ENCODE peak calls at places on chromosome 3, in nine cellular contexts. One of them, this sample, is unnamed.

GRCh38 chr3:121885386-121885785 is 8.8 kb upstream of the SLC15A2 start:
- DNase-seq in ovary: no peak
- DNase-seq in heart right ventricle: no peak
- DNase-seq in AG04450: no peak
- DNase-seq in H9: no peak
- DNase-seq in right atrium auricular region: no peak
- DNase-seq in A549: no peak
- DNase-seq in MCF 10A: no peak
- DNase-seq in kidney epithelial cell: no peak
- DNase-seq in this sample: no peak

GRCh38 chr3:170007031-170007663 is 30.6 kb upstream of the GPR160 start:
- DNase-seq in A549: no peak
- DNase-seq in ovary: no peak
- DNase-seq in right atrium auricular region: no peak
- DNase-seq in H9: no peak
- DNase-seq in heart right ventricle: no peak
- DNase-seq in MCF 10A: peak
- DNase-seq in AG04450: peak
- DNase-seq in kidney epithelial cell: no peak
- DNase-seq in this sample: no peak

GRCh38 chr3:139534992-139535879 is 4.3 kb downstream of the RBP1 start:
- DNase-seq in right atrium auricular region: peak
- DNase-seq in kidney epithelial cell: no peak
- DNase-seq in ovary: peak
- DNase-seq in A549: no peak
- DNase-seq in AG04450: peak
- DNase-seq in H9: peak
- DNase-seq in heart right ventricle: peak
- DNase-seq in MCF 10A: peak
- DNase-seq in this sample: no peak

GRCh38 chr3:64220161-64220560 is 5.1 kb downstream of the PRICKLE2 start:
- DNase-seq in kidney epithelial cell: no peak
- DNase-seq in ovary: no peak
- DNase-seq in MCF 10A: peak
- DNase-seq in H9: no peak
- DNase-seq in AG04450: no peak
- DNase-seq in right atrium auricular region: no peak
- DNase-seq in A549: peak
- DNase-seq in heart right ventricle: no peak
- DNase-seq in this sample: no peak

GRCh38 chr3:43753743-43754142 is 63.0 kb downstream of the ABHD5 start:
- DNase-seq in MCF 10A: no peak
- DNase-seq in AG04450: peak
- DNase-seq in right atrium auricular region: no peak
- DNase-seq in ovary: no peak
- DNase-seq in heart right ventricle: no peak
- DNase-seq in kidney epithelial cell: no peak
- DNase-seq in H9: no peak
- DNase-seq in A549: no peak
- DNase-seq in this sample: no peak

GRCh38 chr3:30984855-30985793 is 90.7 kb upstream of the GADL1 start:
- DNase-seq in A549: peak
- DNase-seq in kidney epithelial cell: no peak
- DNase-seq in AG04450: no peak
- DNase-seq in heart right ventricle: no peak
- DNase-seq in right atrium auricular region: no peak
- DNase-seq in H9: no peak
- DNase-seq in MCF 10A: peak
- DNase-seq in ovary: no peak
- DNase-seq in this sample: no peak

GRCh38 chr3:61562042-61562809 is 855 bp downstream of the PTPRG start:
- DNase-seq in H9: no peak
- DNase-seq in right atrium auricular region: no peak
- DNase-seq in ovary: peak
- DNase-seq in A549: peak
- DNase-seq in AG04450: no peak
- DNase-seq in MCF 10A: no peak
- DNase-seq in kidney epithelial cell: no peak
- DNase-seq in heart right ventricle: peak
- DNase-seq in this sample: peak

GRCh38 chr3:86988235-86988634 is 2.7 kb downstream of the VGLL3 start:
- DNase-seq in kidney epithelial cell: no peak
- DNase-seq in H9: no peak
- DNase-seq in AG04450: no peak
- DNase-seq in MCF 10A: peak
- DNase-seq in heart right ventricle: no peak
- DNase-seq in right atrium auricular region: no peak
- DNase-seq in ovary: no peak
- DNase-seq in A549: peak
- DNase-seq in this sample: no peak

GRCh38 chr3:117963858-117964257 is 1070.8 kb downstream of the IGSF11 start:
- DNase-seq in heart right ventricle: no peak
- DNase-seq in ovary: no peak
- DNase-seq in AG04450: no peak
- DNase-seq in H9: no peak
- DNase-seq in right atrium auricular region: no peak
- DNase-seq in kidney epithelial cell: no peak
- DNase-seq in MCF 10A: no peak
- DNase-seq in A549: no peak
- DNase-seq in this sample: no peak

GRCh38 chr3:53038679-53039375 is 7.0 kb downstream of the SFMBT1 start:
- DNase-seq in AG04450: no peak
- DNase-seq in right atrium auricular region: no peak
- DNase-seq in A549: no peak
- DNase-seq in kidney epithelial cell: no peak
- DNase-seq in heart right ventricle: no peak
- DNase-seq in ovary: no peak
- DNase-seq in MCF 10A: no peak
- DNase-seq in H9: no peak
- DNase-seq in this sample: no peak

GRCh38 chr3:182414586-182414985 is 378.7 kb upstream of the ATP11B start:
- DNase-seq in heart right ventricle: no peak
- DNase-seq in H9: no peak
- DNase-seq in kidney epithelial cell: no peak
- DNase-seq in A549: no peak
- DNase-seq in ovary: no peak
- DNase-seq in MCF 10A: no peak
- DNase-seq in right atrium auricular region: no peak
- DNase-seq in AG04450: no peak
- DNase-seq in this sample: no peak

GRCh38 chr3:167705840-167706239 is 28.9 kb downstream of the PDCD10 start:
- DNase-seq in AG04450: no peak
- DNase-seq in right atrium auricular region: no peak
- DNase-seq in H9: no peak
- DNase-seq in kidney epithelial cell: no peak
- DNase-seq in heart right ventricle: no peak
- DNase-seq in ovary: no peak
- DNase-seq in A549: no peak
- DNase-seq in MCF 10A: no peak
- DNase-seq in this sample: no peak

GRCh38 chr3:52385157-52385556 is 59.7 kb downstream of the SEMA3G start:
- DNase-seq in right atrium auricular region: no peak
- DNase-seq in MCF 10A: peak
- DNase-seq in H9: peak
- DNase-seq in heart right ventricle: no peak
- DNase-seq in AG04450: no peak
- DNase-seq in kidney epithelial cell: peak
- DNase-seq in ovary: no peak
- DNase-seq in A549: peak
- DNase-seq in this sample: peak

GRCh38 chr3:111907151-111907550 is 48.1 kb downstream of the PHLDB2 start:
- DNase-seq in heart right ventricle: no peak
- DNase-seq in MCF 10A: no peak
- DNase-seq in A549: no peak
- DNase-seq in H9: no peak
- DNase-seq in AG04450: no peak
- DNase-seq in ovary: no peak
- DNase-seq in right atrium auricular region: no peak
- DNase-seq in kidney epithelial cell: no peak
- DNase-seq in this sample: no peak

GRCh38 chr3:111903067-111903511 is 44.0 kb downstream of the PHLDB2 start:
- DNase-seq in ovary: no peak
- DNase-seq in right atrium auricular region: no peak
- DNase-seq in A549: peak
- DNase-seq in kidney epithelial cell: peak
- DNase-seq in AG04450: peak
- DNase-seq in MCF 10A: peak
- DNase-seq in H9: no peak
- DNase-seq in heart right ventricle: no peak
- DNase-seq in this sample: no peak

GRCh38 chr3:111906667-111907066 is 47.6 kb downstream of the PHLDB2 start:
- DNase-seq in kidney epithelial cell: no peak
- DNase-seq in AG04450: no peak
- DNase-seq in right atrium auricular region: no peak
- DNase-seq in ovary: no peak
- DNase-seq in MCF 10A: no peak
- DNase-seq in A549: no peak
- DNase-seq in H9: no peak
- DNase-seq in heart right ventricle: no peak
- DNase-seq in this sample: no peak

GRCh38 chr3:111902534-111902933 is 43.5 kb downstream of the PHLDB2 start:
- DNase-seq in kidney epithelial cell: no peak
- DNase-seq in AG04450: no peak
- DNase-seq in ovary: no peak
- DNase-seq in right atrium auricular region: no peak
- DNase-seq in A549: no peak
- DNase-seq in H9: no peak
- DNase-seq in heart right ventricle: no peak
- DNase-seq in MCF 10A: peak
- DNase-seq in this sample: no peak

GRCh38 chr3:111904376-111905241 is 45.5 kb downstream of the PHLDB2 start:
- DNase-seq in MCF 10A: peak
- DNase-seq in H9: no peak
- DNase-seq in heart right ventricle: no peak
- DNase-seq in right atrium auricular region: no peak
- DNase-seq in kidney epithelial cell: peak
- DNase-seq in A549: peak
- DNase-seq in ovary: no peak
- DNase-seq in AG04450: peak
- DNase-seq in this sample: no peak
- TF ChIP-seq CTCF in MCF 10A: peak
- TF ChIP-seq CTCF in H9: no peak
- TF ChIP-seq CTCF in heart right ventricle: no peak
- TF ChIP-seq CTCF in right atrium auricular region: no peak
- TF ChIP-seq CTCF in kidney epithelial cell: peak
- TF ChIP-seq CTCF in A549: no peak
- TF ChIP-seq CTCF in ovary: no peak
- TF ChIP-seq CTCF in AG04450: no peak
- TF ChIP-seq CTCF in this sample: no peak

DNA sequence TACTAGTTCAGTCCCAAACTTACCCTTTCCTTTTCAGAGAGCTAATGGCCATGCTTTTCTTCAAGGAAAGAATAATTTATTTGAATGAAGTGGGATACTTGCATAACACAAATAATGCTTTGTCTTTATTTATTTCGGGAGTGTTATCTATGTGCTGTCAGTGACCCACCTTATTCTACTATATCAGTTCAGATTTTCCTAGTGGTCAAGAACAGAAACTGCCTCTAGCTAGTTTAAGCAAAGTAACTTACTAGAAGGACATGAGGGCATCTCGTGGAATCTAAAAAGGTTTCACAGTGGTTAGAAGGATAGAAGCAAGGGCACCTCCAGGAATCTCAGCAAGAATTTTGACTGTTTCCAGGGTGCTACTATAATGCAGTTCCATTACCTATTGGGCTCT is 3.8 kb upstream of the TIMMDC1 start:
- DNase-seq in H9: no peak
- DNase-seq in ovary: no peak
- DNase-seq in heart right ventricle: no peak
- DNase-seq in right atrium auricular region: no peak
- DNase-seq in kidney epithelial cell: no peak
- DNase-seq in AG04450: no peak
- DNase-seq in A549: no peak
- DNase-seq in MCF 10A: no peak
- DNase-seq in this sample: no peak
- TF ChIP-seq CTCF in H9: peak
- TF ChIP-seq CTCF in ovary: no peak
- TF ChIP-seq CTCF in heart right ventricle: no peak
- TF ChIP-seq CTCF in right atrium auricular region: no peak
- TF ChIP-seq CTCF in kidney epithelial cell: no peak
- TF ChIP-seq CTCF in AG04450: no peak
- TF ChIP-seq CTCF in A549: no peak
- TF ChIP-seq CTCF in MCF 10A: no peak
- TF ChIP-seq CTCF in this sample: peak

GRCh38 chr3:67564008-67564407 is 90.4 kb downstream of the SUCLG2 start:
- DNase-seq in kidney epithelial cell: no peak
- DNase-seq in right atrium auricular region: no peak
- DNase-seq in MCF 10A: no peak
- DNase-seq in ovary: no peak
- DNase-seq in A549: no peak
- DNase-seq in AG04450: no peak
- DNase-seq in H9: no peak
- DNase-seq in heart right ventricle: no peak
- DNase-seq in this sample: no peak

GRCh38 chr3:67561995-67562394 is 92.4 kb downstream of the SUCLG2 start:
- DNase-seq in A549: peak
- DNase-seq in ovary: no peak
- DNase-seq in AG04450: no peak
- DNase-seq in MCF 10A: no peak
- DNase-seq in H9: no peak
- DNase-seq in right atrium auricular region: no peak
- DNase-seq in heart right ventricle: no peak
- DNase-seq in kidney epithelial cell: no peak
- DNase-seq in this sample: no peak

GRCh38 chr3:67559029-67559605 is 95.3 kb downstream of the SUCLG2 start:
- DNase-seq in ovary: no peak
- DNase-seq in H9: no peak
- DNase-seq in heart right ventricle: no peak
- DNase-seq in AG04450: no peak
- DNase-seq in A549: no peak
- DNase-seq in kidney epithelial cell: no peak
- DNase-seq in MCF 10A: no peak
- DNase-seq in right atrium auricular region: no peak
- DNase-seq in this sample: no peak

DNA sequence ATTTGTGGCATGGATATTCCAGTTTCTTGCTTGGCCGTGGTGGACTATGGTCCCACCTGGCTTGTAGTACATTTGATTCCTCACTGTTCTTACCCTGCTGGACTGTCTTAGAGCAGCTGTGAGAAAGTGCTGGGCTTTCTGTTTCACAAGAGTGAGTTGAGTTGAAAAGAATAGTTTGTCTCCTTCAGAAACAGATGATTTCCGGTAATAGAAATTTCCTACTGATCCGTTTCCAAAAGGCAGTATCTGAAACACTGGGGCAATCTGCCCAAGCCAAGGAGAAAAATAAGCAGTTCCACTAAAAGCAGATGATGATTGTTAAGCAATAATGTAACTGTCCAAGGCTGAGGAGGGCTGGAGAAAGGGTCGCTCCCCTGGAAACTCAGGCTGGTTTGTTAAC is 96.0 kb downstream of the SUCLG2 start:
- DNase-seq in kidney epithelial cell: no peak
- DNase-seq in A549: no peak
- DNase-seq in H9: no peak
- DNase-seq in MCF 10A: no peak
- DNase-seq in right atrium auricular region: no peak
- DNase-seq in AG04450: peak
- DNase-seq in ovary: no peak
- DNase-seq in heart right ventricle: no peak
- DNase-seq in this sample: no peak
- TF ChIP-seq CTCF in kidney epithelial cell: no peak
- TF ChIP-seq CTCF in A549: no peak
- TF ChIP-seq CTCF in H9: no peak
- TF ChIP-seq CTCF in MCF 10A: no peak
- TF ChIP-seq CTCF in right atrium auricular region: no peak
- TF ChIP-seq CTCF in AG04450: no peak
- TF ChIP-seq CTCF in ovary: no peak
- TF ChIP-seq CTCF in heart right ventricle: no peak
- TF ChIP-seq CTCF in this sample: no peak

GRCh38 chr3:78029775-78030174 is 989.9 kb downstream of the ROBO2 start:
- DNase-seq in MCF 10A: no peak
- DNase-seq in right atrium auricular region: no peak
- DNase-seq in AG04450: no peak
- DNase-seq in heart right ventricle: no peak
- DNase-seq in H9: peak
- DNase-seq in A549: no peak
- DNase-seq in kidney epithelial cell: no peak
- DNase-seq in ovary: no peak
- DNase-seq in this sample: no peak
- TF ChIP-seq CTCF in MCF 10A: no peak
- TF ChIP-seq CTCF in right atrium auricular region: no peak
- TF ChIP-seq CTCF in AG04450: no peak
- TF ChIP-seq CTCF in heart right ventricle: no peak
- TF ChIP-seq CTCF in H9: peak
- TF ChIP-seq CTCF in A549: no peak
- TF ChIP-seq CTCF in kidney epithelial cell: no peak
- TF ChIP-seq CTCF in ovary: no peak
- TF ChIP-seq CTCF in this sample: no peak